ENCODE peak calls at places on chromosomes 5 and 9, in seven cellular contexts. S is IMR-90, A is mesendoderm, W is trophoblast cell, X is neuronal stem cell, Q is H9, U is mesenchymal stem cell. R is an unnamed sample.

GRCh38 chr9:5838884-5839571 is 6.1 kb upstream of the ERMP1 start:
- DNase-seq in U (peak; percentile 58), X (no peak), W (peak; percentile 21), Q (peak; percentile 59), S (peak; percentile 64), A (peak; percentile 81), R (no peak)

GRCh38 chr9:88476491-88477271 is 58.3 kb upstream of the NXNL2 start:
- DNase-seq in X (no peak), W (no peak), S (peak; percentile 28), Q (no peak), U (peak; percentile 47), A (peak; percentile 52), R (no peak)

GRCh38 chr5:180389252-180390101 is 36.3 kb upstream of the GFPT2 start:
- DNase-seq in S (no peak), W (no peak), A (no peak), X (no peak), Q (no peak), U (no peak), R (no peak)

GRCh38 chr5:141672856-141673813 is 8.9 kb downstream of the ARAP3 start:
- DNase-seq in X (no peak), A (no peak), W (no peak), Q (peak; percentile 50), S (no peak), U (no peak), R (no peak)

GRCh38 chr9:137278061-137278912 is 761 bp downstream of the TOR4A start:
- DNase-seq in X (no peak), Q (peak; percentile 60), S (no peak), W (no peak), A (no peak), U (no peak), R (no peak)

GRCh38 chr9:19456996-19457693 is 48.3 kb downstream of the ACER2 start:
- DNase-seq in X (peak; percentile 76), S (peak; percentile 75), W (peak; percentile 65), A (peak; percentile 87), U (peak; percentile 77), Q (peak; percentile 79), R (peak; percentile 87)

GRCh38 chr9:122318284-122318683 is 52.5 kb upstream of the PTGS1 start:
- DNase-seq in X (no peak), S (no peak), W (no peak), Q (no peak), U (no peak), A (no peak), R (no peak)

GRCh38 chr5:75140277-75140676 is 87.9 kb upstream of the GCNT4 start:
- DNase-seq in W (no peak), X (no peak), A (no peak), U (no peak), Q (no peak), S (no peak), R (no peak)

GRCh38 chr9:95952471-95952870 is 77.0 kb downstream of the ERCC6L2 start:
- DNase-seq in A (no peak), W (peak; percentile 40), Q (no peak), U (no peak), X (no peak), S (no peak), R (no peak)

GRCh38 chr9:136079211-136079915 is 15.7 kb downstream of the NACC2 start:
- DNase-seq in Q (peak; percentile 29), U (peak; percentile 28), X (no peak), A (no peak), W (no peak), S (no peak), R (no peak)

GRCh38 chr5:141411575-141411974 is 1.2 kb upstream of the PCDHGA10 start:
- DNase-seq in W (no peak), A (no peak), X (no peak), S (no peak), Q (no peak), U (peak; percentile 4), R (no peak)

GRCh38 chr9:111857555-111858211 is 38.9 kb upstream of the UGCG start:
- DNase-seq in Q (no peak), U (no peak), X (no peak), S (no peak), W (peak; percentile 65), A (no peak), R (no peak)

GRCh38 chr9:70814597-70814996 is 306.8 kb downstream of the TRPM3 start:
- DNase-seq in S (no peak), X (no peak), U (no peak), Q (no peak), W (no peak), A (no peak), R (peak; percentile 19)

GRCh38 chr5:9165567-9165966 is 380.3 kb downstream of the SEMA5A start:
- DNase-seq in X (peak; percentile 23), U (no peak), A (no peak), Q (no peak), W (no peak), S (no peak), R (no peak)

GRCh38 chr9:970310-971002 is 6.0 kb upstream of the DMRT3 start:
- DNase-seq in Q (peak; percentile 82), S (no peak), X (no peak), A (peak; percentile 81), U (no peak), W (no peak), R (no peak)

GRCh38 chr5:5683174-5683573 is 260.7 kb downstream of the ICE1 start:
- DNase-seq in W (no peak), Q (no peak), S (no peak), A (peak; percentile 37), X (no peak), U (no peak), R (no peak)

GRCh38 chr5:133461796-133462516 is 150.4 kb downstream of the FSTL4 start:
- DNase-seq in Q (no peak), W (no peak), X (no peak), U (no peak), S (no peak), A (no peak), R (no peak)

GRCh38 chr5:177476531-177477233 is 3.2 kb upstream of the DBN1 start:
- DNase-seq in X (no peak), U (peak; percentile 53), S (peak; percentile 68), W (no peak), A (peak; percentile 65), Q (no peak), R (no peak)

GRCh38 chr5:123754903-123755302 is 242.9 kb downstream of the CSNK1G3 start:
- DNase-seq in Q (no peak), A (no peak), X (no peak), W (no peak), S (peak; percentile 34), U (peak; percentile 30), R (no peak)

GRCh38 chr5:136399512-136399911 is 34.2 kb upstream of the TRPC7 start:
- DNase-seq in S (peak; percentile 1), A (no peak), X (no peak), U (no peak), W (no peak), Q (no peak), R (no peak)

GRCh38 chr9:134187110-134187531 is 22.8 kb upstream of the RNU6ATAC start:
- DNase-seq in W (no peak), S (no peak), X (no peak), A (peak; percentile 23), U (no peak), Q (no peak), R (no peak)

GRCh38 chr9:17064558-17064957 is 70.3 kb upstream of the CNTLN start:
- DNase-seq in W (no peak), Q (no peak), A (no peak), X (no peak), U (no peak), S (no peak), R (no peak)

GRCh38 chr9:17063535-17064135 is 71.2 kb upstream of the CNTLN start:
- DNase-seq in S (peak; percentile 64), X (peak; percentile 27), W (peak; percentile 21), Q (peak; percentile 42), U (peak; percentile 52), A (peak; percentile 70), R (no peak)

GRCh38 chr9:17060450-17060849 is 74.4 kb upstream of the CNTLN start:
- DNase-seq in A (peak; percentile 54), X (no peak), Q (no peak), S (no peak), U (no peak), W (no peak), R (no peak)

GRCh38 chr9:17057729-17058128 is 77.1 kb upstream of the CNTLN start:
- DNase-seq in A (no peak), W (no peak), U (no peak), S (no peak), Q (no peak), X (no peak), R (no peak)

GRCh38 chr9:17059465-17059864 is 75.4 kb upstream of the CNTLN start:
- DNase-seq in W (no peak), S (no peak), X (no peak), Q (no peak), U (no peak), A (no peak), R (no peak)
- H3K4ac ChIP-seq in W (no peak overlapping the region), S (no peak overlapping the region), X (no peak overlapping the region), Q (no peak overlapping the region), U (no peak overlapping the region), A (no peak overlapping the region), R (no peak overlapping the region)

GRCh38 chr5:81657386-81657785 is 93.5 kb downstream of the SSBP2 start:
- DNase-seq in U (no peak), S (no peak), A (no peak), W (peak; percentile 5), Q (no peak), X (no peak), R (no peak)
- H2BK5ac ChIP-seq in U (no peak overlapping the region), S (no peak overlapping the region), A (no peak overlapping the region), W (no peak overlapping the region), Q (no peak overlapping the region), X (no peak overlapping the region), R (no peak overlapping the region)

DNA sequence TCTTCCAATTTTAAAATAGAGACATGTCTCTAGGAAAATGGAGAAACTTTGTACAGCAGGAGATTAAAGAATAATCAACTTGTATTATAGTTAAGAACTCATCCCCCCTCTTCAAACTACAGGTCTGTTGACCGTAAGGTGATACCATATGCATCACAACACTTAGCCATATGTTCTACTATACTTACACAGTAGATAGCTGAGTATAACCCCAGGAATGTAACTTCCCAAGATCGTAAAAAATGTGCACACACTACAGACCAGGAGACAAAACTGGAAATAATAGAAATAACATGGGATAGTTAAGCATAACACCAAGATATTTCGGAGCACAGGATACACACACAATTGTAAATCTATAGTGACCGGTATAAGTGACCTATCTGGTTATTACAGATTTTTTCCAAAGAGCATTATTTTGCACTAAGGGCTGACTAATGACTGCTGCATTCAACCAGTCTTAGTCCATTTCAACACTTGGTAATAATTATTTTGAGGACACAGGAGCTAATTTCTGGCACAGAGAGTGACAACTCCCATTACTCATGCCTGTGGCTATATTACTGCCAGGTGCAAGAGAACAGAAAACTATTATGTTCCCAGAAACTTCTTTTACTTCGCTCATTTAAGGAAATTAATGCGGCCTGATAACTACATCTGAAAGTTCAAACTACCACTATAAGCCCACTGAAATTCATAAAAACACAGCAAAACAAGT is 15.4 kb upstream of the ZNF622 start:
- DNase-seq in W (no peak), U (no peak), X (no peak), S (no peak), A (no peak), Q (no peak), R (no peak)
- H3K4ac ChIP-seq in W (no peak overlapping the region), U (no peak overlapping the region), X (no peak overlapping the region), S (no peak overlapping the region), A (no peak overlapping the region), Q (no peak overlapping the region), R (no peak overlapping the region)

GRCh38 chr5:160449458-160449857 is 27.8 kb downstream of the PTTG1 start:
- DNase-seq in X (no peak), S (no peak), U (no peak), A (no peak), Q (no peak), W (no peak), R (peak; percentile 16)
- H2BK5ac ChIP-seq in X (no peak overlapping the region), S (no peak overlapping the region), U (no peak overlapping the region), A (no peak overlapping the region), Q (no peak overlapping the region), W (no peak overlapping the region), R (no peak overlapping the region)

GRCh38 chr9:11088826-11089374 is 476.1 kb upstream of the PTPRD start:
- DNase-seq in A (peak; percentile 60), W (no peak), X (no peak), Q (no peak), S (no peak), U (peak; percentile 19), R (no peak)
- H3K4ac ChIP-seq in A (no peak overlapping the region), W (no peak overlapping the region), X (no peak overlapping the region), Q (no peak overlapping the region), S (no peak overlapping the region), U (no peak overlapping the region), R (no peak overlapping the region)